ENCODE peak calls at places on chromosomes 6 and 20, in four cellular contexts. One of them, this sample, is unnamed.
A peak's percentile ranks its signal among the peaks of the same experiment; 100 is the strongest.

GRCh38 chr6:41488392-41489129 is 57.6 kb upstream of the FOXP4 start:
- DNase-seq in H1: no peak
- DNase-seq in IMR-90: peak; percentile 92
- DNase-seq in A549: no peak
- DNase-seq in this sample: no peak

GRCh38 chr6:54194067-54194466 is 82.8 kb downstream of the MLIP start:
- DNase-seq in H1: no peak
- DNase-seq in IMR-90: peak; percentile 58
- DNase-seq in A549: no peak
- DNase-seq in this sample: peak; percentile 70

GRCh38 chr20:10505320-10506226 is 70.5 kb downstream of the SLX4IP start:
- DNase-seq in H1: no peak
- DNase-seq in IMR-90: peak; percentile 35
- DNase-seq in A549: no peak
- DNase-seq in this sample: no peak

GRCh38 chr6:44594471-44594870 is 207.0 kb downstream of the CDC5L start:
- DNase-seq in H1: peak; percentile 17
- DNase-seq in IMR-90: no peak
- DNase-seq in A549: no peak
- DNase-seq in this sample: no peak

GRCh38 chr6:43773050-43773956 is 3.3 kb downstream of the VEGFA start:
- DNase-seq in H1: no peak
- DNase-seq in IMR-90: peak; percentile 57
- DNase-seq in A549: peak; percentile 68
- DNase-seq in this sample: peak; percentile 44

GRCh38 chr20:61533231-61533631 is 281.2 kb downstream of the CDH4 start:
- DNase-seq in H1: no peak
- DNase-seq in IMR-90: no peak
- DNase-seq in A549: no peak
- DNase-seq in this sample: no peak

GRCh38 chr6:168574699-168575195 is 133.8 kb downstream of the SMOC2 start:
- DNase-seq in H1: no peak
- DNase-seq in IMR-90: no peak
- DNase-seq in A549: no peak
- DNase-seq in this sample: peak; percentile 21

GRCh38 chr6:134060491-134061106 is 8.2 kb upstream of the SLC2A12 start:
- DNase-seq in H1: no peak
- DNase-seq in IMR-90: peak; percentile 79
- DNase-seq in A549: peak; percentile 23
- DNase-seq in this sample: no peak

GRCh38 chr6:6039946-6040509 is 33.3 kb upstream of the NRN1 start:
- DNase-seq in H1: no peak
- DNase-seq in IMR-90: no peak
- DNase-seq in A549: no peak
- DNase-seq in this sample: no peak

GRCh38 chr6:47919875-47920274 is 138.0 kb downstream of the OPN5 start:
- DNase-seq in H1: no peak
- DNase-seq in IMR-90: no peak
- DNase-seq in A549: no peak
- DNase-seq in this sample: no peak

GRCh38 chr6:45075246-45075645 is 252.9 kb upstream of the RUNX2 start:
- DNase-seq in H1: no peak
- DNase-seq in IMR-90: peak; percentile 94
- DNase-seq in A549: peak; percentile 17
- DNase-seq in this sample: no peak

GRCh38 chr6:108993876-108994275 is 100.8 kb downstream of the SESN1 start:
- DNase-seq in H1: no peak
- DNase-seq in IMR-90: no peak
- DNase-seq in A549: no peak
- DNase-seq in this sample: no peak

GRCh38 chr20:573414-574296 is 30.1 kb upstream of the CSNK2A1 start:
- DNase-seq in H1: no peak
- DNase-seq in IMR-90: no peak
- DNase-seq in A549: no peak
- DNase-seq in this sample: no peak

GRCh38 chr6:139927236-139927635 is 552.8 kb upstream of the CITED2 start:
- DNase-seq in H1: no peak
- DNase-seq in IMR-90: peak; percentile 93
- DNase-seq in A549: peak; percentile 4
- DNase-seq in this sample: no peak

GRCh38 chr6:129276986-129277385 is 394.0 kb downstream of the LAMA2 start:
- DNase-seq in H1: no peak
- DNase-seq in IMR-90: no peak
- DNase-seq in A549: no peak
- DNase-seq in this sample: no peak

GRCh38 chr6:105500693-105501092 is 97.8 kb upstream of the PREP start:
- DNase-seq in H1: no peak
- DNase-seq in IMR-90: no peak
- DNase-seq in A549: no peak
- DNase-seq in this sample: no peak

GRCh38 chr6:110097443-110097842 is 82.0 kb downstream of the WASF1 start:
- DNase-seq in H1: no peak
- DNase-seq in IMR-90: no peak
- DNase-seq in A549: no peak
- DNase-seq in this sample: no peak

GRCh38 chr6:108726726-108727339 is 121.4 kb upstream of the ARMC2 start:
- DNase-seq in H1: no peak
- DNase-seq in IMR-90: no peak
- DNase-seq in A549: no peak
- DNase-seq in this sample: no peak

GRCh38 chr6:11738681-11739375 is 39.8 kb downstream of the ADTRP start:
- DNase-seq in H1: no peak
- DNase-seq in IMR-90: no peak
- DNase-seq in A549: no peak
- DNase-seq in this sample: no peak

GRCh38 chr6:38091626-38092025 is 272.1 kb downstream of the ZFAND3 start:
- DNase-seq in H1: no peak
- DNase-seq in IMR-90: no peak
- DNase-seq in A549: no peak
- DNase-seq in this sample: no peak

GRCh38 chr6:33787336-33787953 is 1.5 kb downstream of the LEMD2 start:
- DNase-seq in H1: no peak
- DNase-seq in IMR-90: peak; percentile 41
- DNase-seq in A549: no peak
- DNase-seq in this sample: no peak

GRCh38 chr20:4470375-4470774 is 251.3 kb upstream of the PRND start:
- DNase-seq in H1: no peak
- DNase-seq in IMR-90: peak; percentile 87
- DNase-seq in A549: no peak
- DNase-seq in this sample: no peak

GRCh38 chr6:165574220-165574619 is 88.8 kb downstream of the PDE10A start:
- DNase-seq in H1: no peak
- DNase-seq in IMR-90: no peak
- DNase-seq in A549: no peak
- DNase-seq in this sample: no peak

GRCh38 chr6:19757036-19757435 is 80.1 kb upstream of the ID4 start:
- DNase-seq in H1: no peak
- DNase-seq in IMR-90: peak; percentile 39
- DNase-seq in A549: no peak
- DNase-seq in this sample: no peak

GRCh38 chr20:42082611-42083010 is 464.4 kb upstream of the CHD6 start:
- DNase-seq in H1: no peak
- DNase-seq in IMR-90: peak; percentile 0
- DNase-seq in A549: no peak
- DNase-seq in this sample: no peak

GRCh38 chr6:43184268-43184985 is 2.4 kb downstream of the CUL9 start:
- DNase-seq in H1: no peak
- DNase-seq in IMR-90: no peak
- DNase-seq in A549: no peak
- DNase-seq in this sample: no peak

GRCh38 chr6:165884813-165885765 is 222.0 kb upstream of the PDE10A start:
- DNase-seq in H1: peak; percentile 47
- DNase-seq in IMR-90: peak; percentile 68
- DNase-seq in A549: peak; percentile 69
- DNase-seq in this sample: peak; percentile 51

GRCh38 chr6:121608270-121608669 is 172.8 kb downstream of the GJA1 start:
- DNase-seq in H1: no peak
- DNase-seq in IMR-90: peak; percentile 64
- DNase-seq in A549: peak; percentile 13
- DNase-seq in this sample: no peak

GRCh38 chr6:57021086-57021720 is 25.3 kb upstream of the KIAA1586 start:
- DNase-seq in H1: no peak
- DNase-seq in IMR-90: peak; percentile 64
- DNase-seq in A549: peak; percentile 42
- DNase-seq in this sample: peak; percentile 51
- TF ChIP-seq CEBPB in H1: no peak
- TF ChIP-seq CEBPB in IMR-90: no peak
- TF ChIP-seq CEBPB in A549: no peak
- TF ChIP-seq CEBPB in this sample: no peak

GRCh38 chr20:58021481-58021880 is 207.0 kb downstream of the ANKRD60 start:
- DNase-seq in H1: no peak
- DNase-seq in IMR-90: no peak
- DNase-seq in A549: peak; percentile 42
- DNase-seq in this sample: no peak

GRCh38 chr20:58020656-58021454 is 207.6 kb downstream of the ANKRD60 start:
- DNase-seq in H1: no peak
- DNase-seq in IMR-90: no peak
- DNase-seq in A549: no peak
- DNase-seq in this sample: no peak

GRCh38 chr20:58018590-58018989 is 209.9 kb downstream of the ANKRD60 start:
- DNase-seq in H1: no peak
- DNase-seq in IMR-90: no peak
- DNase-seq in A549: no peak
- DNase-seq in this sample: no peak

GRCh38 chr20:58019027-58019849 is 209.2 kb downstream of the ANKRD60 start:
- DNase-seq in H1: no peak
- DNase-seq in IMR-90: peak; percentile 12
- DNase-seq in A549: peak; percentile 47
- DNase-seq in this sample: no peak

GRCh38 chr20:58019850-58020625 is 208.4 kb downstream of the ANKRD60 start:
- DNase-seq in H1: no peak
- DNase-seq in IMR-90: no peak
- DNase-seq in A549: no peak
- DNase-seq in this sample: no peak
- H3K4me2 ChIP-seq in H1: no peak overlapping the region
- H3K4me2 ChIP-seq in IMR-90: no peak overlapping the region
- H3K4me2 ChIP-seq in A549: no peak overlapping the region
- H3K4me2 ChIP-seq in this sample: no peak overlapping the region

DNA sequence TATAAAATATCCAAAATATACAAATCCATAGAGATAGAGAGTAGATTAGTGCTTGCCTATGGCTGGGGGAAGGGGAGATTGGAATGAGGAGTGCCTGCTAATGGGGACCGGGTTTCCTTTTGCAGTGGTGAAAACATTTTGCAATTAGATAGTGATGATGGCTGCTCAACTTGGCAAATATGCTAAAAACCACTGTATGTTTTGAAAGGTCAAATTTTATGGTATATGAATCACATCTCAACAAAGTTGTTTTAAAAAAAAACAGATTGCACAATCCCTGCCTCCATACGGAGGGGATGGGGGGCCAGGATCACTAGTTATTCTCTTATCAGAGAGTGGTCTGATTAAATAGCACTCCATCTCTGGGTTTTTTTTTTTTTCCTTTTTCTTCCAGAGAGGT is 76.9 kb upstream of the RIPOR2 start:
- DNase-seq in H1: no peak
- DNase-seq in IMR-90: peak; percentile 83
- DNase-seq in A549: no peak
- DNase-seq in this sample: no peak
- TF ChIP-seq CEBPB in H1: peak; percentile 10
- TF ChIP-seq CEBPB in IMR-90: peak; percentile 99
- TF ChIP-seq CEBPB in A549: peak; percentile 69
- TF ChIP-seq CEBPB in this sample: no peak

GRCh38 chr6:15401769-15402250 is 155.9 kb downstream of the JARID2 start:
- DNase-seq in H1: no peak
- DNase-seq in IMR-90: no peak
- DNase-seq in A549: peak; percentile 10
- DNase-seq in this sample: no peak

GRCh38 chr6:15398657-15399287 is 152.9 kb downstream of the JARID2 start:
- DNase-seq in H1: no peak
- DNase-seq in IMR-90: no peak
- DNase-seq in A549: no peak
- DNase-seq in this sample: no peak

GRCh38 chr6:15399651-15400470 is 154.0 kb downstream of the JARID2 start:
- DNase-seq in H1: no peak
- DNase-seq in IMR-90: peak; percentile 82
- DNase-seq in A549: peak; percentile 24
- DNase-seq in this sample: no peak

GRCh38 chr6:15401120-15401519 is 155.3 kb downstream of the JARID2 start:
- DNase-seq in H1: no peak
- DNase-seq in IMR-90: no peak
- DNase-seq in A549: no peak
- DNase-seq in this sample: no peak

DNA sequence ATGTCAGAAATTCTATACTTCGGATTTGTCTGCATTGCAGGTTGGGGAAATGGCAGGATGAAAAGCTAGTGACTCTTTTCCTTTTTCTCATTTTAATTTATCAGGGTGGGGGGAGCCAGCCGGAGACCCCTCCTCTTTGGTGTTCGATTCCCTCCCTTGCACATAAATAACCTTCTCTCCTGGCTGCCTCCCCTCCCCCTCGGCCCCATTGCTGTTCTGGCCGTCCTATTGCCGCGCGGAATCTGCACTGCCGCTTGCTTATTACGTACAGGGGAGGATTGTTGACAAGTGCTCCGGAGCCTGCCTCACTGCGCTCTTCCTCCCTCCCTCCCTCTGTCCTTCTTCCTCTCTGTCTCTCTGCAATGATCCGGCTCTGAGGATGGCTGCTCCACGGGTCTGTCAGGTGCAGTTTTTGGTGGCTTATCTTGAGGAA is 154.7 kb downstream of the JARID2 start:
- DNase-seq in H1: no peak
- DNase-seq in IMR-90: peak; percentile 16
- DNase-seq in A549: peak; percentile 27
- DNase-seq in this sample: no peak
- H3K4me2 ChIP-seq in H1: peak overlapping the region; percentile 30
- H3K4me2 ChIP-seq in IMR-90: peak overlapping the region; percentile 2
- H3K4me2 ChIP-seq in A549: peak overlapping the region; percentile 69
- H3K4me2 ChIP-seq in this sample: no peak overlapping the region

DNA sequence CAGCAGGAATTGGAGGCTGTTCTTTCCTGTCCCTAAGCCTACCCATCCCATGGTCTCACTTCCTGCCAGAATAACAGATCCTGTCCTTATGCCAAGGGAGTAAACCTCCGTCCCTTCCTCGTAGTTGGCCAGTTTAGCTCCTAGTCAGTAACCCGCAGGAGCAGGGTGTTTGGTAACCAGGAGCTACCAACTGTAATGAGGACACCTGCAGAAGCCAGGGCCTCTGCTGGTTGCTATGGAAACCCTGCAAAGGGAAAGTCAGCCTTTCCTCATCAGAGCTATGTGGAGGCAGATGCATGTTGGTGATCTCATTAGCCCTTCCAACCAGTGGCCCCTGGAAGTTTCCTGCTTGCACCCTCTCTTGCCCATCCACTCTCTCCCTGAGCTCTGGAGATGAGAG is 368.2 kb upstream of the SULF2 start:
- DNase-seq in H1: no peak
- DNase-seq in IMR-90: no peak
- DNase-seq in A549: no peak
- DNase-seq in this sample: no peak
- TF ChIP-seq CEBPB in H1: no peak
- TF ChIP-seq CEBPB in IMR-90: no peak
- TF ChIP-seq CEBPB in A549: no peak
- TF ChIP-seq CEBPB in this sample: no peak

GRCh38 chr6:27228963-27229477 is 18.5 kb upstream of the PRSS16 start:
- DNase-seq in H1: no peak
- DNase-seq in IMR-90: no peak
- DNase-seq in A549: no peak
- DNase-seq in this sample: no peak

GRCh38 chr6:27224729-27225128 is 22.8 kb upstream of the PRSS16 start:
- DNase-seq in H1: no peak
- DNase-seq in IMR-90: no peak
- DNase-seq in A549: no peak
- DNase-seq in this sample: no peak
- H3K4me2 ChIP-seq in H1: no peak overlapping the region
- H3K4me2 ChIP-seq in IMR-90: no peak overlapping the region
- H3K4me2 ChIP-seq in A549: no peak overlapping the region
- H3K4me2 ChIP-seq in this sample: no peak overlapping the region